ENCODE peak calls at places on chromosomes 2 and 18, in seven cellular contexts. M is uterus; W is psoas muscle; Z is IMR-90; O is CD8-positive, alpha-beta memory T cell; P is suprapubic skin; K is A549. T is an unnamed sample. For H3K4me1, the result is how much of the 10 kb centered on the place peaks cover.

GRCh38 chr2:11976090-11976489 is 229.7 kb downstream of the LPIN1 start:
- DNase-seq in M (no peak), Z (no peak), P (no peak), W (no peak), K (no peak), O (no peak), T (no peak)

GRCh38 chr18:4144201-4144600 is 310.9 kb downstream of the DLGAP1 start:
- DNase-seq in O (no peak), P (no peak), W (no peak), K (no peak), Z (no peak), M (no peak), T (no peak)

GRCh38 chr2:207939342-207940108 is 85.8 kb downstream of the PLEKHM3 start:
- DNase-seq in Z (no peak), M (no peak), O (no peak), W (no peak), P (no peak), K (no peak), T (no peak)

GRCh38 chr2:166361351-166362153 is 14.2 kb downstream of the SCN9A start:
- DNase-seq in W (no peak), K (no peak), Z (peak), M (no peak), P (no peak), O (no peak), T (no peak)

GRCh38 chr2:37287966-37288365 is 36.7 kb downstream of the PRKD3 start:
- DNase-seq in Z (no peak), M (no peak), O (no peak), K (peak), W (no peak), P (no peak), T (no peak)

GRCh38 chr2:25042321-25043240 is 705 bp downstream of the EFR3B start:
- DNase-seq in P (peak), K (peak), Z (peak), W (peak), O (no peak), M (no peak), T (peak)

GRCh38 chr2:102340778-102341177 is 14.8 kb upstream of the IL18R1 start:
- DNase-seq in W (no peak), K (no peak), O (no peak), M (no peak), Z (no peak), P (no peak), T (no peak)

GRCh38 chr2:108587621-108588020 is 53.4 kb downstream of the LIMS1 start:
- DNase-seq in Z (peak), W (peak), K (no peak), O (no peak), M (peak), P (peak), T (peak)

GRCh38 chr2:235382091-235383000 is 111.5 kb upstream of the AGAP1 start:
- DNase-seq in P (no peak), M (no peak), O (no peak), W (no peak), K (no peak), Z (no peak), T (no peak)

GRCh38 chr2:84919885-84920580 is 14.6 kb downstream of the TMSB10 start:
- DNase-seq in P (peak), W (peak), O (no peak), K (peak), Z (peak), M (peak), T (no peak)

GRCh38 chr2:46072146-46072820 is 224.9 kb upstream of the EPAS1 start:
- DNase-seq in K (no peak), O (no peak), P (no peak), W (no peak), Z (peak), M (no peak), T (no peak)

GRCh38 chr2:137420744-137421143 is 543.5 kb upstream of the HNMT start:
- DNase-seq in P (no peak), W (no peak), M (no peak), Z (no peak), K (no peak), O (no peak), T (no peak)

GRCh38 chr18:34592961-34593382 is 117.1 kb upstream of the DTNA start:
- DNase-seq in W (peak), O (no peak), Z (peak), K (no peak), M (peak), P (no peak), T (no peak)

GRCh38 chr2:174595415-174595814 is 2.2 kb downstream of the WIPF1 start:
- DNase-seq in O (no peak), Z (no peak), P (no peak), K (no peak), W (no peak), M (no peak), T (no peak)

GRCh38 chr2:60926751-60927568 is 45.6 kb downstream of the REL start:
- DNase-seq in W (no peak), Z (peak), O (no peak), P (no peak), K (no peak), M (no peak), T (no peak)

GRCh38 chr2:197358927-197359326 is 48.3 kb upstream of the ANKRD44 start:
- DNase-seq in K (no peak), O (no peak), Z (peak), P (no peak), W (no peak), M (no peak), T (no peak)

GRCh38 chr2:160271166-160272086 is 71.4 kb upstream of the ITGB6 start:
- DNase-seq in M (peak), O (no peak), W (no peak), K (no peak), Z (no peak), P (no peak), T (peak)

GRCh38 chr2:39304729-39305128 is 61.0 kb upstream of the CDKL4 start:
- DNase-seq in O (no peak), W (no peak), P (no peak), M (no peak), Z (no peak), K (no peak), T (no peak)

GRCh38 chr18:23178661-23179081 is 43.4 kb downstream of the CABLES1 start:
- DNase-seq in W (no peak), O (no peak), Z (no peak), M (no peak), K (no peak), P (no peak), T (peak)

GRCh38 chr2:196594158-196594557 is 45.4 kb upstream of the CCDC150 start:
- DNase-seq in K (no peak), O (no peak), P (no peak), Z (no peak), M (no peak), W (no peak), T (no peak)

GRCh38 chr2:74119324-74119723 is 28.4 kb downstream of the BOLA3 start:
- DNase-seq in O (no peak), W (no peak), P (no peak), K (peak), M (no peak), Z (no peak), T (no peak)

GRCh38 chr2:201182650-201183372 is at the start of gene CASP10:
- DNase-seq in W (no peak), M (no peak), K (peak), O (peak), Z (peak), P (no peak), T (peak)

GRCh38 chr18:55265130-55265675 is 305.9 kb upstream of the CCDC68 start:
- DNase-seq in Z (no peak), P (no peak), K (no peak), W (no peak), O (no peak), M (no peak), T (no peak)

GRCh38 chr2:98583866-98584618 is 24.3 kb downstream of the COA5 start:
- DNase-seq in K (no peak), O (no peak), P (no peak), Z (no peak), W (peak), M (no peak), T (no peak)

GRCh38 chr2:219448099-219448775 is 13.6 kb downstream of the SPEG start:
- DNase-seq in M (no peak), P (peak), O (no peak), K (no peak), Z (no peak), W (peak), T (peak)
- H3K4me1 ChIP-seq in M (under half), P (under half), O (under half), K (under half), Z (under half), W (under half), T (under half)

GRCh38 chr18:21559195-21559594 is 41.3 kb downstream of the ESCO1 start:
- DNase-seq in P (no peak), K (no peak), M (no peak), W (no peak), Z (no peak), O (no peak), T (no peak)

GRCh38 chr18:21557607-21558253 is 42.8 kb downstream of the ESCO1 start:
- DNase-seq in Z (no peak), W (no peak), M (peak), K (no peak), O (no peak), P (no peak), T (peak)
- H3K27ac ChIP-seq in Z (no peak), W (no peak), M (no peak), K (no peak), O (no peak), P (no peak), T (peak)

GRCh38 chr2:96530144-96530430 is 6.5 kb upstream of the ARID5A start:
- DNase-seq in P (no peak), Z (no peak), O (no peak), W (peak), K (no peak), M (no peak), T (no peak)
- H3K4me1 ChIP-seq in P (half or more), Z (under half), O (under half), W (half or more), K (under half), M (under half), T (under half)

GRCh38 chr18:10916865-10917264 is 232.5 kb downstream of the PIEZO2 start:
- DNase-seq in Z (no peak), O (no peak), K (no peak), P (no peak), W (no peak), M (no peak), T (no peak)
- H3K27ac ChIP-seq in Z (no peak), O (no peak), K (no peak), P (no peak), W (no peak), M (no peak), T (no peak)

DNA sequence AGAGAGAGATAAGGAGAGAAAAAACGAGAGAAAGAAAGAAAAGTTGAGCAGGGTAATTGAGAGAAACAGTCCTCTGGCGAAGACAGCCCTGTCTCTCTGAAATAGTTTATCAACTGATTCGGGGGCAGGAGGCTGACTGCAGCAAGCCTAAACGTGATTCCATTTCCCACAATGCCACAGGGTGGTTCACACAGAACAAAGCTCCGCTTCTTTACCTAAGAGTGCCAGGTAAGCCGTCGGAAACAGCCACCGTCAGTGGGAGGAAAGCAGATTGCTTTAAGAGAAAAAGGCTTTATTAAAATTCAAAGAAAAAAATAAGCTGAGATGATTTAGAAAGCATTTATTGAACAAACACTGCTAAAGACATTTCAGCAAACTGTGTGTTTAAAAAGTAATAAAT is 271.4 kb upstream of the POU3F3 start:
- DNase-seq in M (no peak), O (no peak), W (no peak), P (no peak), Z (no peak), K (no peak), T (no peak)
- H3K4me1 ChIP-seq in M (under half), O (under half), W (under half), P (under half), Z (under half), K (under half), T (under half)